ENCODE peak calls at places on chromosomes 6 and 20, in nine cellular contexts. P, M, Q, L, D, N, F, I and Y are unnamed samples.
A peak's percentile ranks its signal among the peaks of the same experiment; 100 is the strongest.

GRCh38 chr6:21005816-21006553 is 471.7 kb downstream of the CDKAL1 start:
- DNase-seq in F (peak; percentile 92), M (no peak), P (peak; percentile 15), I (no peak), Q (no peak), N (peak; percentile 7), D (no peak), L (peak; percentile 55), Y (peak; percentile 84)

GRCh38 chr6:35248965-35249364 is 10.6 kb upstream of the ZNF76 start:
- DNase-seq in Q (no peak), L (no peak), M (no peak), N (no peak), F (no peak), I (no peak), P (no peak), D (no peak), Y (no peak)

GRCh38 chr6:121549741-121550140 is 114.3 kb downstream of the GJA1 start:
- DNase-seq in I (no peak), Q (peak; percentile 68), N (no peak), M (no peak), D (no peak), L (peak; percentile 70), F (peak; percentile 96), P (no peak), Y (peak; percentile 54)

GRCh38 chr20:10447028-10447427 is 11.9 kb downstream of the SLX4IP start:
- DNase-seq in P (peak; percentile 34), M (no peak), F (peak; percentile 64), L (peak; percentile 42), N (no peak), I (no peak), D (no peak), Q (no peak), Y (peak; percentile 83)

GRCh38 chr6:165987483-165988305 is 180.0 kb downstream of the TBXT start:
- DNase-seq in P (peak; percentile 69), F (peak; percentile 7), M (no peak), Q (peak; percentile 46), I (no peak), D (peak; percentile 88), N (peak; percentile 55), L (peak; percentile 85), Y (peak; percentile 30)

GRCh38 chr20:10551732-10552724 is 116.9 kb downstream of the SLX4IP start:
- DNase-seq in L (no peak), M (no peak), D (no peak), F (no peak), P (no peak), I (no peak), Q (no peak), N (no peak), Y (no peak)

GRCh38 chr6:109315331-109316129 is 66.7 kb downstream of the CD164 start:
- DNase-seq in L (no peak), Q (no peak), M (no peak), D (no peak), I (no peak), P (no peak), F (no peak), N (no peak), Y (no peak)

GRCh38 chr6:3913077-3913957 is 64.1 kb downstream of the FAM50B start:
- DNase-seq in F (peak; percentile 96), Q (peak; percentile 62), M (no peak), L (peak; percentile 96), N (peak; percentile 66), I (no peak), P (peak; percentile 61), D (peak; percentile 76), Y (peak; percentile 95)

GRCh38 chr6:64270083-64270482 is 634.5 kb downstream of the PHF3 start:
- DNase-seq in L (no peak), F (peak; percentile 21), I (no peak), P (no peak), M (no peak), N (no peak), D (no peak), Q (no peak), Y (no peak)

GRCh38 chr20:4014031-4014474 is 1.3 kb downstream of the RNF24 start:
- DNase-seq in D (no peak), F (peak; percentile 93), P (peak; percentile 60), M (no peak), L (peak; percentile 47), N (no peak), Q (peak; percentile 75), I (no peak), Y (peak; percentile 72)

GRCh38 chr6:116461563-116462507 is 660 bp downstream of the CALHM6 start:
- DNase-seq in Q (peak; percentile 92), F (peak; percentile 67), I (peak; percentile 3), N (no peak), D (peak; percentile 73), P (peak; percentile 51), M (peak; percentile 16), L (no peak), Y (no peak)

GRCh38 chr6:68638225-68638900 is 3.3 kb downstream of the ADGRB3 start:
- DNase-seq in F (peak; percentile 64), I (no peak), D (peak; percentile 44), N (no peak), Q (peak; percentile 63), M (no peak), L (peak; percentile 6), P (peak; percentile 55), Y (peak; percentile 32)

GRCh38 chr6:98560418-98560817 is 274.0 kb upstream of the POU3F2 start:
- DNase-seq in N (no peak), I (no peak), M (no peak), F (no peak), D (no peak), P (no peak), L (no peak), Q (no peak), Y (no peak)

GRCh38 chr20:25310268-25310920 is 62.5 kb downstream of the PYGB start:
- DNase-seq in N (peak; percentile 80), D (no peak), L (peak; percentile 82), F (peak; percentile 77), M (peak; percentile 13), P (peak; percentile 35), I (no peak), Q (peak; percentile 69), Y (peak; percentile 88)

GRCh38 chr6:158759966-158760617 is 59.1 kb downstream of the EZR start:
- DNase-seq in Q (no peak), I (no peak), L (no peak), D (no peak), M (no peak), N (no peak), F (no peak), P (no peak), Y (no peak)

GRCh38 chr6:136753624-136754023 is 38.7 kb downstream of the MAP3K5 start:
- DNase-seq in L (no peak), D (no peak), I (no peak), F (peak; percentile 21), P (no peak), M (no peak), Q (no peak), N (no peak), Y (no peak)

GRCh38 chr6:3406928-3407809 is 49.7 kb downstream of the SLC22A23 start:
- DNase-seq in F (no peak), L (no peak), P (no peak), D (no peak), Q (no peak), I (no peak), M (no peak), N (no peak), Y (no peak)